ENCODE peak calls at places on chromosomes 16 and 17, in ten cellular contexts. Q is GM06990, W is esophagus muscularis mucosa, J is Panc1, X is tibial nerve, M is endodermal cell, K is pancreas, O is breast epithelium, I is tibial artery, R is DND-41. S is an unnamed sample. For H3K36me3, the result is how much of the 10 kb centered on the place peaks cover.

GRCh38 chr17:28570716-28571254 is 539 bp downstream of the PIGS start:
- DNase-seq in O (peak), I (no peak), M (peak), R (peak), Q (peak), J (no peak), K (no peak), X (no peak), W (no peak), S (no peak)

GRCh38 chr16:78816499-78817441 is 717.3 kb downstream of the WWOX start:
- DNase-seq in K (no peak), I (peak), M (no peak), W (no peak), J (no peak), R (no peak), O (peak), X (peak), Q (no peak), S (no peak)

GRCh38 chr17:80564545-80564944 is 19.9 kb downstream of the RPTOR start:
- DNase-seq in I (no peak), K (no peak), W (no peak), J (no peak), O (no peak), X (no peak), M (no peak), R (no peak), Q (no peak), S (no peak)

GRCh38 chr17:77608431-77608830 is 350.1 kb upstream of the TNRC6C start:
- DNase-seq in Q (no peak), W (no peak), J (no peak), I (no peak), M (no peak), X (no peak), R (no peak), K (no peak), O (no peak), S (no peak)

GRCh38 chr17:14061666-14062560 is 7.4 kb upstream of the COX10 start:
- DNase-seq in W (no peak), Q (no peak), K (no peak), I (no peak), M (no peak), R (no peak), X (no peak), J (no peak), O (no peak), S (peak)

GRCh38 chr16:26672206-26672605 is 394.5 kb upstream of the C16orf82 start:
- DNase-seq in M (no peak), J (no peak), O (no peak), I (no peak), W (peak), K (no peak), X (no peak), R (no peak), Q (no peak), S (no peak)

GRCh38 chr17:30547778-30548177 is 70.6 kb downstream of the GOSR1 start:
- DNase-seq in Q (no peak), R (no peak), W (no peak), I (no peak), X (no peak), O (no peak), K (no peak), M (no peak), J (no peak), S (no peak)

GRCh38 chr16:582218-582613 is 7.7 kb upstream of the RAB40C start:
- DNase-seq in R (no peak), O (no peak), K (no peak), M (no peak), W (no peak), I (no peak), X (no peak), J (no peak), Q (no peak), S (no peak)

GRCh38 chr17:45709889-45710288 is 74.2 kb upstream of the CRHR1 start:
- DNase-seq in Q (no peak), X (no peak), R (no peak), W (no peak), K (no peak), M (peak), O (no peak), I (no peak), J (no peak), S (no peak)

GRCh38 chr17:63452091-63452978 is 6.2 kb upstream of the CYB561 start:
- DNase-seq in M (no peak), W (no peak), O (no peak), J (no peak), I (no peak), Q (no peak), X (no peak), R (no peak), K (no peak), S (no peak)

GRCh38 chr17:66813314-66813713 is 21.6 kb upstream of the CACNG5 start:
- DNase-seq in R (no peak), O (no peak), K (no peak), W (no peak), J (no peak), M (no peak), X (no peak), Q (no peak), I (no peak), S (no peak)

GRCh38 chr17:45293413-45294211 is 23.2 kb downstream of the MAP3K14 start:
- DNase-seq in K (no peak), Q (no peak), W (peak), O (peak), I (peak), M (peak), X (peak), R (no peak), J (peak), S (peak)

GRCh38 chr17:74920679-74921044 is 2.4 kb downstream of the USH1G start:
- DNase-seq in W (no peak), R (no peak), O (no peak), M (no peak), Q (no peak), K (no peak), X (no peak), I (no peak), J (no peak), S (no peak)

GRCh38 chr17:67506966-67507365 is 129.9 kb downstream of the PITPNC1 start:
- DNase-seq in K (no peak), I (no peak), Q (no peak), W (no peak), M (peak), R (no peak), O (no peak), X (no peak), J (no peak), S (peak)

GRCh38 chr17:50961282-50962220 is 95.4 kb upstream of the TOB1 start:
- DNase-seq in R (no peak), Q (no peak), M (peak), I (no peak), O (no peak), X (no peak), W (no peak), J (no peak), K (no peak), S (no peak)

GRCh38 chr17:83119987-83120864 is 40.8 kb downstream of the METRNL start:
- DNase-seq in K (peak), X (no peak), J (no peak), O (no peak), M (peak), W (no peak), Q (peak), R (no peak), I (no peak), S (no peak)

GRCh38 chr17:41697122-41697962 is 8.7 kb downstream of the EIF1 start:
- DNase-seq in X (peak), K (no peak), R (no peak), M (peak), I (peak), J (no peak), W (peak), O (peak), Q (no peak), S (no peak)

GRCh38 chr17:75614006-75614405 is 19.2 kb upstream of the SMIM5 start:
- DNase-seq in Q (no peak), O (no peak), K (no peak), X (no peak), R (no peak), J (no peak), I (no peak), M (peak), W (no peak), S (no peak)

GRCh38 chr16:4891097-4891885 is 44.0 kb downstream of the UBN1 start:
- DNase-seq in M (no peak), J (no peak), I (no peak), O (no peak), R (no peak), K (no peak), Q (no peak), X (no peak), W (no peak), S (no peak)

GRCh38 chr16:17303101-17303500 is 167.7 kb downstream of the XYLT1 start:
- DNase-seq in R (no peak), W (no peak), X (no peak), Q (no peak), I (no peak), K (no peak), J (no peak), M (no peak), O (no peak), S (no peak)

GRCh38 chr17:82114447-82114846 is 16.4 kb upstream of the FASN start:
- DNase-seq in R (no peak), M (no peak), Q (no peak), I (no peak), J (no peak), K (no peak), O (no peak), W (no peak), X (no peak), S (no peak)

GRCh38 chr17:65061621-65062020 is 5.1 kb upstream of the GNA13 start:
- DNase-seq in X (no peak), I (no peak), J (no peak), O (no peak), R (no peak), K (no peak), M (peak), Q (no peak), W (no peak), S (no peak)

GRCh38 chr17:7897773-7898172 is 9.2 kb downstream of the CHD3 start:
- DNase-seq in I (no peak), Q (no peak), W (no peak), X (peak), J (no peak), K (no peak), O (no peak), R (no peak), M (peak), S (peak)

GRCh38 chr16:82671743-82672142 is 45.0 kb downstream of the CDH13 start:
- DNase-seq in Q (no peak), X (no peak), I (no peak), K (no peak), W (no peak), O (no peak), M (no peak), R (peak), J (no peak), S (no peak)

GRCh38 chr17:65371702-65372101 is 189.7 kb downstream of the AXIN2 start:
- DNase-seq in R (no peak), O (peak), Q (no peak), W (no peak), M (peak), J (no peak), K (no peak), X (no peak), I (no peak), S (no peak)

GRCh38 chr17:57948555-57949420 is 6.4 kb downstream of the CUEDC1 start:
- DNase-seq in O (no peak), I (no peak), J (no peak), M (peak), X (no peak), R (no peak), W (no peak), K (no peak), Q (no peak), S (peak)

GRCh38 chr16:10242076-10242475 is 59.8 kb upstream of the GRIN2A start:
- DNase-seq in Q (no peak), W (no peak), M (no peak), X (no peak), K (no peak), J (no peak), O (no peak), I (no peak), R (no peak), S (no peak)

GRCh38 chr17:50692448-50693040 is 15.2 kb downstream of the ANKRD40 start:
- DNase-seq in J (no peak), Q (no peak), I (no peak), M (no peak), O (no peak), K (no peak), W (no peak), R (no peak), X (no peak), S (no peak)

GRCh38 chr17:1511756-1512321 is 4.6 kb downstream of the INPP5K start:
- DNase-seq in X (no peak), K (no peak), J (no peak), W (no peak), M (peak), O (peak), R (no peak), Q (no peak), I (no peak), S (no peak)

GRCh38 chr16:82432261-82432660 is 194.5 kb upstream of the CDH13 start:
- DNase-seq in K (no peak), M (no peak), O (no peak), Q (no peak), R (no peak), J (no peak), X (no peak), I (no peak), W (peak), S (no peak)

GRCh38 chr17:63962298-63962744 is 10.4 kb downstream of the SCN4A start:
- DNase-seq in W (no peak), X (no peak), M (no peak), K (no peak), Q (no peak), I (no peak), O (no peak), R (no peak), J (no peak), S (no peak)

GRCh38 chr16:77298638-77299360 is 99.6 kb downstream of the SYCE1L start:
- DNase-seq in R (no peak), K (no peak), Q (no peak), J (peak), M (no peak), X (peak), O (no peak), I (peak), W (no peak), S (peak)

GRCh38 chr17:2828396-2829038 is 32.3 kb downstream of the RAP1GAP2 start:
- DNase-seq in O (no peak), M (peak), Q (peak), J (no peak), I (peak), R (peak), W (no peak), K (peak), X (peak), S (peak)

GRCh38 chr16:31052131-31052530 is 18.8 kb downstream of the STX4 start:
- DNase-seq in X (peak), M (no peak), O (no peak), K (no peak), R (no peak), Q (no peak), I (peak), W (no peak), J (peak), S (peak)

GRCh38 chr16:1745900-1746692 is 25.2 kb downstream of the NME3 start:
- DNase-seq in K (no peak), I (no peak), J (no peak), M (no peak), O (no peak), Q (no peak), R (no peak), X (no peak), W (no peak), S (peak)
- H3K36me3 ChIP-seq in K (under half), I (under half), J (under half), M (under half), O (under half), Q (under half), R (half or more), X (under half), W (half or more), S (under half)

GRCh38 chr17:17591408-17592265 is at the start of gene PEMT:
- DNase-seq in J (peak), R (peak), I (peak), M (peak), W (peak), O (peak), Q (peak), X (peak), K (peak), S (peak)

GRCh38 chr17:17587614-17588336 is 3.7 kb downstream of the PEMT start:
- DNase-seq in R (no peak), X (no peak), J (no peak), I (no peak), K (no peak), Q (no peak), O (no peak), W (no peak), M (no peak), S (no peak)

GRCh38 chr17:17593222-17593620 is 1.7 kb upstream of the PEMT start:
- DNase-seq in R (no peak), I (no peak), O (no peak), Q (no peak), X (no peak), M (no peak), J (no peak), K (no peak), W (no peak), S (no peak)

GRCh38 chr17:17590883-17591407 is 563 bp downstream of the PEMT start:
- DNase-seq in J (no peak), M (no peak), Q (no peak), W (no peak), R (no peak), X (no peak), I (no peak), O (no peak), K (no peak), S (no peak)

DNA sequence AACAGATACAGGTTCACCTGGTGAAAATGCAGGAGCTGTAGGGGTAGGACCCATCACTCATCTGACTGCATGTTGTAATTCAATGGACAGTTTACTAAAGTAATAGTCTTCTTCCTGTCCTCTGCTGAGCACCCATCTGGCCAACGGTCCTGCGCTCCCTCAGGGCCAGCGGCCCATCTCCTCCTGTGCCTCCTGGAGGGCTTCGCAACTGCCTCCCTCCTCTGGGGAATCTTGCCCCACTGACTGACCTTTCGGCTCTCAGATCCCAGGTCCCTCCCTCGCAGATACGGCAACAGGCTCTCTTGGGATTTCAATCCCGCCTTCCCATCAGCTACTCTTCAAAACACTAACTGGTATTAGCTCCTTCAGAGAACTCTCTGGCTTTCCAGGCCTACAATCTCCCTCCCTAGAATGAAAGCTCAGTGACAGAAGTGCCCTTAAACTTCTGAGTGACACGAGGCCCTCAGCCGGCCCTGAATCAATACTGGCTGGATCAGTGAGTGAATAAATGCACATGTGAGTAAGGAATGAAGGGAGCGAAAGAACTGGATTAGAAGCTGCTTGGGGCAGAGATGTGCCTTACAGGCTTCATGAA is 1.3 kb downstream of the PEMT start:
- DNase-seq in R (no peak), J (no peak), K (no peak), M (peak), Q (no peak), I (no peak), W (no peak), X (no peak), O (no peak), S (no peak)
- H3K4me3 ChIP-seq in R (peak), J (peak), K (peak), M (peak), Q (peak), I (peak), W (peak), X (peak), O (peak), S (peak)

GRCh38 chr17:73357981-73358380 is 46.2 kb upstream of the CDC42EP4 start:
- DNase-seq in M (no peak), O (no peak), R (no peak), J (no peak), X (no peak), W (no peak), Q (no peak), I (no peak), K (no peak), S (no peak)

GRCh38 chr17:73358668-73359067 is 46.9 kb upstream of the CDC42EP4 start:
- DNase-seq in R (no peak), Q (no peak), X (no peak), K (no peak), M (no peak), I (no peak), J (no peak), O (peak), W (no peak), S (no peak)

GRCh38 chr17:73360961-73361761 is 49.4 kb upstream of the CDC42EP4 start:
- DNase-seq in J (no peak), I (no peak), X (no peak), Q (no peak), R (no peak), M (peak), K (no peak), O (no peak), W (no peak), S (no peak)

GRCh38 chr17:73359255-73359816 is 47.5 kb upstream of the CDC42EP4 start:
- DNase-seq in K (no peak), O (no peak), M (peak), X (no peak), I (no peak), J (no peak), R (no peak), Q (no peak), W (no peak), S (no peak)

GRCh38 chr17:73359987-73360410 is 48.2 kb upstream of the CDC42EP4 start:
- DNase-seq in J (no peak), R (no peak), W (no peak), I (no peak), Q (no peak), X (no peak), O (peak), K (peak), M (peak), S (no peak)
- TF ChIP-seq CTCF in J (no peak), R (no peak), W (no peak), I (no peak), Q (no peak), X (no peak), O (no peak), K (peak), M (peak), S (no peak)

GRCh38 chr16:2256531-2257140 is 5.2 kb upstream of the ECI1 start:
- DNase-seq in K (no peak), O (no peak), X (no peak), M (peak), I (no peak), Q (no peak), W (no peak), R (no peak), J (no peak), S (no peak)
- H3K36me3 ChIP-seq in K (under half), O (under half), X (under half), M (half or more), I (half or more), Q (under half), W (half or more), R (half or more), J (under half), S (half or more)

DNA sequence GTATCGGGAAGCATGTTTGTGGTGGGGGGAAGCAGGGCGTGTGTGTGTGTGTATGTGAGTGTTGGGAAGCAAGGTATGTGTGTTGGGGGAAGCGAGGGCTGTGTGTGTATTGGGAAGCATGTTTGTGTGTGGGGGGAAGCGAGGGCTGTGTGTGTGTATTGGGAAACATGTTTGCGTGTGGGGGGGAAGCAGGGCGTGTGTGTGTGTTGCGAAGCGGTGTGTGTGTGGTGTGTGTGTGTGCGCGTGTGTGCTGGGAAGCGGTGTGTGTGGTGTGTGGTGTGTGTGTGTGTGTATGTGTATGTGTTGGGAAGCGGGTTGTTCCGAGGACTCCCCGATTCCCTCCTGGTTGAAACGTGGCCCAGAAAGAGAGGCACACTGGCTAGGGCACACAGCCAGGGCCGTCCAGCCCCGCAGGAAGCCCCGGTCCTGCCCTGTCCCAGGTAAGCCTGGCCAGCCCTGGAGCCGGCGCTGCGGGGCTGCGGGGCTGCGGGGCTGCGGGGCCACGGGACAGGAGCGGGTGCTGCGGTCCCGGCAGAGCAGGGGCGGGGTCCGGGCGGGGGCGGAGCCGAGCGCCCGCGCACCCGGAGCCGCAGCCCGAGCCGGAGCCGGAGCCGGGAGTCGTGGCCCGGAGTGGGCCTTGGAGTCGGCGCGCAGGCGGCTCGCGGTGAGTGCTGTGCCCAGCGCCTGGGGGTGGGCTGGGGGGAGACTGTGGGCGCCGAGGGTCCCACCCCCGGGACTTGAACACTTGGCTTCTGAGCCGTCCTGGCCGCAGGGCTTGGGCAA is at the start of gene NOD2:
- DNase-seq in K (peak), X (no peak), J (no peak), W (no peak), M (peak), Q (peak), O (no peak), I (no peak), R (no peak), S (no peak)
- H3K4me3 ChIP-seq in K (peak), X (peak), J (peak), W (peak), M (peak), Q (peak), O (peak), I (peak), R (no peak), S (peak)

S was measured in brain microvascular endothelial cell.